ENCODE peak calls at places on chromosomes 11 and 22, in nine cellular contexts. O is heart left ventricle, W is esophagus muscularis mucosa, D is sigmoid colon, T is A549, J is uterus, I is GM12891, P is suprapubic skin, G is stomach. Z is an unnamed sample.

GRCh38 chr11:82046778-82047177 is 686.9 kb downstream of the FAM181B start:
- DNase-seq in O (no peak), W (no peak), D (no peak), T (no peak), J (no peak), I (no peak), P (no peak), G (no peak), Z (no peak)

GRCh38 chr11:124740277-124740882 is 638 bp downstream of the NRGN start:
- DNase-seq in O (peak; percentile 74), W (no peak), D (no peak), T (peak; percentile 23), J (no peak), I (no peak), P (peak; percentile 73), G (no peak), Z (peak; percentile 40)

GRCh38 chr11:118305726-118306125 is 1.2 kb downstream of the CD3E start:
- DNase-seq in O (no peak), W (peak; percentile 39), D (no peak), T (no peak), J (no peak), I (no peak), P (no peak), G (no peak), Z (no peak)

GRCh38 chr11:123431619-123432018 is 1.6 kb downstream of the GRAMD1B start:
- DNase-seq in O (no peak), W (no peak), D (no peak), T (no peak), J (no peak), I (no peak), P (no peak), G (no peak), Z (no peak)

GRCh38 chr11:95641506-95641905 is 148.1 kb downstream of the FAM76B start:
- DNase-seq in O (no peak), W (no peak), D (no peak), T (no peak), J (no peak), I (peak; percentile 16), P (no peak), G (no peak), Z (no peak)

GRCh38 chr11:2271327-2272240 is 1.2 kb upstream of the ASCL2 start:
- DNase-seq in O (no peak), W (peak; percentile 78), D (peak; percentile 60), T (no peak), J (no peak), I (no peak), P (peak; percentile 70), G (peak; percentile 24), Z (no peak)

GRCh38 chr11:749731-750130 is 2.5 kb downstream of the TALDO1 start:
- DNase-seq in O (no peak), W (no peak), D (no peak), T (no peak), J (no peak), I (no peak), P (no peak), G (no peak), Z (no peak)

GRCh38 chr11:75311858-75312288 is 39.6 kb downstream of the ARRB1 start:
- DNase-seq in O (peak; percentile 91), W (peak; percentile 96), D (peak; percentile 91), T (no peak), J (peak; percentile 78), I (no peak), P (peak; percentile 83), G (peak; percentile 67), Z (no peak)

GRCh38 chr22:46429327-46429853 is 93.9 kb downstream of the TRMU start:
- DNase-seq in O (no peak), W (no peak), D (no peak), T (no peak), J (no peak), I (no peak), P (no peak), G (peak; percentile 75), Z (no peak)

GRCh38 chr22:35480143-35480542 is 60.5 kb upstream of the RASD2 start:
- DNase-seq in O (no peak), W (no peak), D (peak; percentile 96), T (no peak), J (peak; percentile 75), I (no peak), P (no peak), G (peak; percentile 56), Z (no peak)

GRCh38 chr11:70099578-70100282 is 21.6 kb downstream of the ANO1 start:
- DNase-seq in O (peak; percentile 54), W (no peak), D (no peak), T (no peak), J (no peak), I (no peak), P (no peak), G (no peak), Z (no peak)

GRCh38 chr11:44101098-44101497 is 5.6 kb downstream of the EXT2 start:
- DNase-seq in O (no peak), W (no peak), D (no peak), T (no peak), J (no peak), I (no peak), P (no peak), G (no peak), Z (no peak)

GRCh38 chr11:10451399-10452116 is 3.5 kb upstream of the AMPD3 start:
- DNase-seq in O (no peak), W (no peak), D (no peak), T (no peak), J (no peak), I (no peak), P (no peak), G (no peak), Z (no peak)

GRCh38 chr11:12853652-12854296 is 155.3 kb upstream of the RASSF10 start:
- DNase-seq in O (no peak), W (no peak), D (no peak), T (peak; percentile 29), J (peak; percentile 71), I (no peak), P (no peak), G (peak; percentile 71), Z (peak; percentile 79)

DNA sequence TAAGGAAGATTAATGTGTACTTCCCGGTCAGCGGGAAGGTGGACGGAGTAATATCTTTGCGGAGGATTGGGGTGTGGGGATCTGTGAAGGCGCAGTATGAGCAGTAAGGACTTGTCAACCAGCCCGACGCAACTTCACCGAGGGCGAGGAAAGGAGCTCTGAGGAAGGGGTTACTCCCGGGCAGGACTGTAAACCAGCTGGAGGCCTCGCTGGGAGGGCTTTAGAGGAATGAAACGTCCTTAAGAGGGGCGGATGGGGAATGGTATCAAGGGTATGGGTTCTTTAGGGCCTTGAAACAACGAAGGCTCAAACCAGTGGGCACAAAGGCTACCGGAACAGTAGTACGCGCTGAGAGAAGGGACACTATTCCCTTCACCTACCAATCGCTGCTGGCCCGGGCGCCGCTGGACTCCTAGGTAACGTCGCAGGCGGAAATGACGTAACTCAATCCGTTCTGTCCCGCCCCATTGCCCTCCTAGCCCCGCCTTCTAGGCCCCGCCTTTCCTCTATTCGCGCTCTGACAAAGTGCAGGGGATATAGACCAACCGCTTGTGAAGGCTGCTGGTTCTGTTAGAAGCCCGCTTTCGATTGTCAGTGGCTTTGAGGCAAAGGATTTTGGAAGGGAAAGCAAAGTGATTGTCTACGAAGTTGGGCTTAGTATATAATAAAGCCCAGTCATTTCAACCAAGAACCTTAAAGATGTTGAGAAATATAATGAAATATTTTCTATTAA is at the start of gene C11orf65:
- DNase-seq in O (peak; percentile 96), W (peak; percentile 99), D (peak; percentile 99), T (peak; percentile 95), J (peak; percentile 97), I (peak; percentile 54), P (peak; percentile 98), G (peak; percentile 97), Z (peak; percentile 98)
- TF ChIP-seq POLR2A in O (peak; percentile 98), W (peak; percentile 88), D (peak; percentile 93), T (peak; percentile 87), J (peak; percentile 97), I (peak; percentile 98), P (peak; percentile 96), G (no peak), Z (peak; percentile 100)

GRCh38 chr11:65890324-65891179 is at the start of gene CCDC85B:
- DNase-seq in O (peak; percentile 99), W (peak; percentile 100), D (peak; percentile 100), T (peak; percentile 93), J (peak; percentile 99), I (peak; percentile 86), P (peak; percentile 99), G (peak; percentile 99), Z (peak; percentile 97)
- TF ChIP-seq POLR2A in O (peak; percentile 99), W (peak; percentile 87), D (peak; percentile 79), T (peak; percentile 95), J (peak; percentile 97), I (peak; percentile 80), P (no peak), G (no peak), Z (peak; percentile 96)

DNA sequence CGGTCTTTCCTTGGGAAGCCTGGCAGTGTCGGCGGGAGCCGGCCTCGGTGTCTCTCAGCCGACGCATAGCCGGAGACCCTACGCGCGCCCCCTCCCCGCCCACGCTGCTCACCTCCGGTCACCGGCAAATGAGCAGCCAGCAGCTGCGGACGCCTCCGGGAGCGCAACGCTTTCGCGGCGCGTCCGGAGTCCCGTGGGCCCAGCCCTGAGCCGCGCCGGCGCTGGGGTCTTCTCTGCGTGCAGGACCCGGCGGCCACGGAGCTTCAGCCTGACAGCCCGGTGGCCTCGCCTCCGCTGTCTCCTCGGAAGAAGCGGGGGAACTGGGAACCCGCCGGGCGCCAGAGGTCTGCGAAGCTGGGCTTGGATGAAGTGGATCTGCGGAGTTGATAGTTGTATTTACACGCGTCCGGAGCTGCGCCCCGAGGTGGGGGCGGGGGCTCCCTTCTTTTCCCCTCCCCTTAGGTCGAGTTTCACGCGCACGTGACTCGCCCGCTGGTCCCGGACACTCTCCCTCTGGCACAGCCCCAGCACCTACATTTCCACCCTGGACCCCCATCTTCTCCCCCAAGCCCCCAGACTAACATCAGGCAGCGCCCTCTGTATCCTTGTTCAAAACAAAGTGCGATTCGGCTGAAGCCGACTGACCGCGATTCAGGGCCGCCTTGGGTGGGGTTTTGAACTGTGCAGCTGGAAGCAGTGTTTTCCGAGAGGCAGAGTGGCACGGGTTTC is at the start of gene SLC43A1:
- DNase-seq in O (peak; percentile 77), W (peak; percentile 93), D (peak; percentile 86), T (no peak), J (peak; percentile 65), I (no peak), P (peak; percentile 73), G (peak; percentile 66), Z (peak; percentile 78)
- TF ChIP-seq POLR2A in O (peak; percentile 36), W (no peak), D (peak; percentile 10), T (no peak), J (peak; percentile 47), I (no peak), P (no peak), G (no peak), Z (peak; percentile 67)

GRCh38 chr22:19042285-19043110 is 79.7 kb downstream of the DGCR2 start:
- DNase-seq in O (peak; percentile 45), W (no peak), D (peak; percentile 63), T (no peak), J (no peak), I (no peak), P (peak; percentile 38), G (no peak), Z (no peak)

GRCh38 chr22:19041403-19042074 is 80.7 kb downstream of the DGCR2 start:
- DNase-seq in O (peak; percentile 53), W (no peak), D (peak; percentile 57), T (no peak), J (no peak), I (no peak), P (peak; percentile 49), G (no peak), Z (no peak)

GRCh38 chr22:19039796-19040580 is 82.2 kb downstream of the DGCR2 start:
- DNase-seq in O (no peak), W (no peak), D (peak; percentile 30), T (no peak), J (no peak), I (no peak), P (peak; percentile 52), G (no peak), Z (no peak)

GRCh38 chr22:19039448-19039780 is 82.8 kb downstream of the DGCR2 start:
- DNase-seq in O (no peak), W (no peak), D (no peak), T (no peak), J (no peak), I (no peak), P (no peak), G (no peak), Z (no peak)

GRCh38 chr22:19040581-19041402 is 81.4 kb downstream of the DGCR2 start:
- DNase-seq in O (peak; percentile 42), W (no peak), D (peak; percentile 53), T (no peak), J (no peak), I (no peak), P (peak; percentile 55), G (no peak), Z (no peak)
- TF ChIP-seq POLR2A in O (no peak), W (no peak), D (no peak), T (no peak), J (no peak), I (no peak), P (no peak), G (no peak), Z (no peak)